ENCODE peak calls at places on chromosomes 2 and 18, in eight cellular contexts. E, N, P, V, X, F, G and D are unnamed samples.

GRCh38 chr18:1527805-1528204 is 623.1 kb downstream of the ADCYAP1 start:
- DNase-seq in V (no peak), G (no peak), F (no peak), N (no peak), X (no peak), P (no peak), E (no peak), D (no peak)

GRCh38 chr18:45771587-45771986 is 47.6 kb downstream of the SLC14A1 start:
- DNase-seq in X (peak), F (no peak), P (peak), V (no peak), E (no peak), N (no peak), G (no peak), D (no peak)

GRCh38 chr2:46485002-46485401 is 5.6 kb downstream of the TMEM247 start:
- DNase-seq in F (no peak), P (no peak), E (no peak), V (no peak), X (peak), N (no peak), G (no peak), D (no peak)

GRCh38 chr2:45114221-45114955 is 105.1 kb upstream of the SIX2 start:
- DNase-seq in X (no peak), V (no peak), F (no peak), G (no peak), P (no peak), N (no peak), E (no peak), D (no peak)

GRCh38 chr2:112691761-112692370 is 29.0 kb upstream of the NT5DC4 start:
- DNase-seq in G (no peak), P (no peak), N (no peak), X (no peak), F (no peak), E (no peak), V (no peak), D (no peak)

GRCh38 chr18:26545335-26545734 is 3.0 kb downstream of the KCTD1 start:
- DNase-seq in G (no peak), V (no peak), F (no peak), N (no peak), E (no peak), P (no peak), X (no peak), D (no peak)

GRCh38 chr2:54859997-54860701 is 136.7 kb downstream of the EML6 start:
- DNase-seq in N (no peak), P (no peak), E (peak), G (peak), V (peak), F (no peak), X (no peak), D (peak)

GRCh38 chr2:35033748-35034147 is 1321.8 kb upstream of the CRIM1 start:
- DNase-seq in G (no peak), P (no peak), N (no peak), F (no peak), E (no peak), V (no peak), X (no peak), D (no peak)

GRCh38 chr2:233867993-233868532 is at the start of gene MSL3B:
- DNase-seq in X (no peak), N (no peak), G (peak), P (peak), E (peak), V (no peak), F (peak), D (peak)

GRCh38 chr2:54561795-54562592 is 105.9 kb downstream of the SPTBN1 start:
- DNase-seq in V (no peak), F (no peak), N (no peak), E (no peak), P (no peak), X (no peak), G (no peak), D (no peak)

GRCh38 chr2:207474871-207475485 is 54.8 kb upstream of the CREB1 start:
- DNase-seq in F (peak), V (no peak), E (peak), P (no peak), X (no peak), N (peak), G (peak), D (peak)

GRCh38 chr18:42429208-42429607 is 474.2 kb downstream of the PIK3C3 start:
- DNase-seq in E (no peak), P (no peak), V (no peak), F (peak), G (no peak), X (no peak), N (no peak), D (no peak)

GRCh38 chr2:106094101-106094860 is 99.8 kb downstream of the UXS1 start:
- DNase-seq in P (no peak), N (peak), X (no peak), G (no peak), V (no peak), E (no peak), F (no peak), D (no peak)

GRCh38 chr2:109482371-109482841 is 131.4 kb downstream of the SEPTIN10 start:
- DNase-seq in N (no peak), X (no peak), G (no peak), E (no peak), V (no peak), P (peak), F (no peak), D (no peak)

GRCh38 chr2:182324665-182325064 is 102.2 kb downstream of the PDE1A start:
- DNase-seq in P (no peak), G (no peak), F (no peak), N (no peak), X (no peak), E (no peak), V (peak), D (no peak)

GRCh38 chr18:12420831-12421421 is 13.2 kb downstream of the PRELID3A start:
- DNase-seq in V (no peak), E (peak), N (no peak), G (no peak), P (no peak), X (no peak), F (peak), D (no peak)

GRCh38 chr2:1907283-1907682 is 163.0 kb upstream of the PXDN start:
- DNase-seq in F (no peak), E (no peak), N (no peak), V (no peak), G (no peak), X (peak), P (no peak), D (no peak)

GRCh38 chr2:174477772-174478171 is 9.1 kb downstream of the GPR155 start:
- DNase-seq in X (no peak), P (no peak), V (no peak), F (no peak), N (no peak), G (no peak), E (no peak), D (no peak)

GRCh38 chr2:60515751-60516226 is 37.7 kb downstream of the BCL11A start:
- DNase-seq in X (peak), G (peak), P (no peak), N (peak), V (peak), E (peak), F (no peak), D (peak)

GRCh38 chr2:105787376-105788318 is 42.9 kb downstream of the NCK2 start:
- DNase-seq in X (no peak), G (no peak), N (peak), V (no peak), P (no peak), E (no peak), F (no peak), D (no peak)

GRCh38 chr2:28341208-28341891 is 51.3 kb upstream of the FOSL2 start:
- DNase-seq in E (no peak), F (no peak), N (no peak), P (peak), G (peak), V (no peak), X (no peak), D (no peak)

GRCh38 chr2:191846787-191847620 is at the start of gene CAVIN2:
- DNase-seq in F (no peak), P (peak), V (peak), E (peak), X (peak), N (no peak), G (peak), D (peak)
- H3K4me3 ChIP-seq in F (no peak), P (peak), V (peak), E (no peak), X (peak), N (peak), G (peak), D (peak)

DNA sequence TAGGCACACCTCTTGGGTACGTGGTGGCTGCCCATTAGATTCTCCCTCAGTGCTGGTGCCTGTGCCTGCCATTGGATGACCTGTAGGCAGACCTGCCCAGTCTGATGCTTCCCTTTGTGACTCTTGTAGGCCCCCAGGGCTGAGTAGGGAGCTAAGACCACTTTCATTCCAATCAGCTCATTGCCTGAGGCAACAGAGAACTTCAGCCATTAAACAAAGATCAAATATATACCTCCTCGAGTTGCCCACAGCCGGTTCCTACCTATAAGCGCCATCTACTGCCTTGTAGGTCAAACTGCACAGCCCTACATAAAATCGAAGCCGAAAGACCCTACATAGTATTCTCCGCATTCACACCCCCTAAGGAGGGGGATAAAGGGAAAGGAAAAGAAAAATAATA is 184.6 kb downstream of the ETAA1 start:
- DNase-seq in X (no peak), V (no peak), F (peak), N (no peak), P (no peak), E (no peak), G (no peak), D (no peak)
- TF ChIP-seq CTCF in X (no peak), V (no peak), F (peak), N (peak), P (no peak), E (no peak), G (no peak), D (peak)

DNA sequence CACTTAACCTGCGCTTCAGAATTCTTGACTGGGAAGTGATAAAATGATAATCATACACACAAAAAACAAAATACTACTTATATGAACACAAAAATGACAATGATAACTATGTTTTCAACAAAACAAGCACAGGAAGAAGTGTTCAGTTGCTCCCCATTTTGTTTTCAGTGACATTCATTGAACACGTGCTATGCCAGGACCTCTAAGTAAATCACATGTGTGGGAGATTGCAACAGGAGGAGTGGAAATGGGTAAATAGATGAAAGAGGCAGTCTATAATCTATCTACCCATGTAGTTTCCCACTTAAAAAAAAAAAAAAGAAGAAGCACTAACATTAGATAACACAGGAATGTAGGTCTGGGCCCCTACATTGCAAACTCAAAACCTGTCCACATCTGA is 183.5 kb upstream of the HNRNPA3 start:
- DNase-seq in X (no peak), E (no peak), F (no peak), P (no peak), N (no peak), V (no peak), G (no peak), D (no peak)
- H3K4me3 ChIP-seq in X (no peak), E (no peak), F (no peak), P (no peak), N (no peak), V (no peak), G (no peak), D (no peak)

GRCh38 chr2:196130039-196130825 is 41.1 kb downstream of the STK17B start:
- DNase-seq in G (no peak), V (no peak), P (no peak), N (no peak), F (no peak), E (no peak), X (no peak), D (no peak)

GRCh38 chr2:196136151-196136550 is 35.2 kb downstream of the STK17B start:
- DNase-seq in N (no peak), X (no peak), E (no peak), V (no peak), P (no peak), G (no peak), F (no peak), D (no peak)

GRCh38 chr2:196131949-196132925 is 39.1 kb downstream of the STK17B start:
- DNase-seq in P (no peak), V (no peak), N (peak), X (no peak), G (no peak), F (peak), E (no peak), D (no peak)

GRCh38 chr2:196128749-196129148 is 42.6 kb downstream of the STK17B start:
- DNase-seq in F (no peak), N (no peak), P (no peak), G (no peak), V (no peak), X (no peak), E (no peak), D (no peak)

GRCh38 chr2:196131384-196131861 is 40.0 kb downstream of the STK17B start:
- DNase-seq in E (peak), F (peak), V (no peak), P (no peak), G (peak), X (no peak), N (peak), D (no peak)
- TF ChIP-seq CTCF in E (peak), F (peak), V (peak), P (no peak), G (peak), X (no peak), N (peak), D (peak)

DNA sequence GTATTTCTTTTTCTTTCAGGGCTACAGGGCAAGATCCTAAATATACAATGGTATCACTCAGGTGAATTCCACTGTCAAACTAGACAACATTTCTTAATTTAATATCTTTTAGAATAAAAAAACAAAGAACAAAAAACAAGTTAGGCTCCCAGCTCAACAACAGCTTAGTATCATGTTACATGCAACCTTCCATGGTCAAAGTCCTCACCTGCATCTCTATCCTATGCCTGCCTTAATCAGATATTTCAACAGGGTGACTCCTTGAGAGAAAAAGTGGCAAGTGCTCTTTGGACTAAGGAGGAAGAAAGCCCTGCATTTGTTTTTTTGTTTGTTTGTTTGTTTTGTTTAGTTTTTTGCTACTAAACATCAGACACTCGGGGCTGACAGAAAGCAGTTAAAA is 50.2 kb downstream of the WDFY1 start:
- DNase-seq in E (no peak), F (no peak), N (no peak), G (no peak), P (no peak), V (no peak), X (no peak), D (no peak)
- H3K4me3 ChIP-seq in E (no peak), F (no peak), N (no peak), G (no peak), P (no peak), V (no peak), X (no peak), D (no peak)